ENCODE peak calls at places on chromosomes 11 and 22, in six cellular contexts. Z, S, R, M, B and D are unnamed samples.

GRCh38 chr11:57800444-57801184 is 39.0 kb downstream of the CTNND1 start:
- DNase-seq in R (no peak), Z (peak; percentile 76), B (peak; percentile 77), M (peak; percentile 90), S (no peak), D (peak; percentile 84)

GRCh38 chr11:59822989-59823566 is 12.5 kb upstream of the MRPL16 start:
- DNase-seq in S (no peak), R (peak; percentile 20), B (peak; percentile 66), M (peak; percentile 49), Z (peak; percentile 57), D (peak; percentile 79)

GRCh38 chr11:117936973-117937372 is 7.8 kb upstream of the TMPRSS13 start:
- DNase-seq in R (no peak), Z (no peak), M (no peak), B (no peak), S (no peak), D (no peak)

GRCh38 chr11:15944460-15944859 is 411.9 kb downstream of the SOX6 start:
- DNase-seq in R (no peak), B (no peak), Z (no peak), S (no peak), M (no peak), D (peak; percentile 10)

GRCh38 chr11:118757881-118758399 is 33.0 kb downstream of the DDX6 start:
- DNase-seq in M (no peak), S (peak; percentile 61), R (no peak), Z (no peak), B (no peak), D (no peak)

GRCh38 chr22:19446603-19447387 is 716 bp downstream of the C22orf39 start:
- DNase-seq in R (no peak), S (no peak), M (no peak), Z (no peak), B (no peak), D (peak; percentile 7)

GRCh38 chr22:44369916-44370804 is 57.4 kb upstream of the SHISAL1 start:
- DNase-seq in S (peak; percentile 74), R (no peak), M (no peak), B (no peak), Z (no peak), D (no peak)

GRCh38 chr11:134207538-134208239 is 16.1 kb downstream of the NCAPD3 start:
- DNase-seq in B (no peak), S (no peak), R (no peak), Z (peak; percentile 14), M (no peak), D (peak; percentile 36)

GRCh38 chr11:5564259-5565019 is 16.1 kb upstream of the OR52H1 start:
- DNase-seq in M (peak; percentile 78), R (no peak), S (no peak), Z (peak; percentile 2), B (peak; percentile 10), D (peak; percentile 17)

GRCh38 chr22:39266398-39267030 is 21.7 kb upstream of the PDGFB start:
- DNase-seq in Z (peak; percentile 51), R (no peak), S (no peak), B (no peak), M (no peak), D (peak; percentile 47)

GRCh38 chr11:12745787-12746186 is 71.6 kb downstream of the TEAD1 start:
- DNase-seq in S (no peak), B (no peak), M (no peak), Z (no peak), R (no peak), D (no peak)

GRCh38 chr22:19942071-19942885 is 660 bp upstream of the TXNRD2 start:
- DNase-seq in Z (peak; percentile 71), R (peak; percentile 55), B (peak; percentile 26), M (peak; percentile 34), S (peak; percentile 78), D (peak; percentile 78)

GRCh38 chr22:23501244-23501643 is 78.8 kb downstream of the IGLL1 start:
- DNase-seq in R (no peak), B (no peak), S (peak; percentile 39), Z (no peak), M (peak; percentile 45), D (no peak)

GRCh38 chr11:111177037-111177988 is 68.2 kb upstream of the POU2AF2 start:
- DNase-seq in S (no peak), B (no peak), M (no peak), Z (no peak), R (no peak), D (no peak)

GRCh38 chr11:16926868-16927267 is 87.3 kb downstream of the PLEKHA7 start:
- DNase-seq in R (no peak), B (no peak), M (no peak), S (no peak), Z (no peak), D (no peak)

GRCh38 chr11:104858882-104859735 is 39.2 kb downstream of the CASP12 start:
- DNase-seq in R (no peak), B (no peak), S (peak; percentile 83), M (no peak), Z (peak; percentile 17), D (no peak)

GRCh38 chr22:25736378-25737011 is 5.5 kb upstream of the MYO18B start:
- DNase-seq in B (no peak), R (no peak), M (no peak), Z (no peak), S (no peak), D (no peak)

GRCh38 chr11:29282088-29282487 is 734.7 kb downstream of the KCNA4 start:
- DNase-seq in M (peak; percentile 86), R (peak; percentile 74), S (no peak), Z (peak; percentile 96), B (peak; percentile 96), D (peak; percentile 88)

GRCh38 chr11:75786101-75786736 is 17.6 kb downstream of the DGAT2 start:
- DNase-seq in B (no peak), R (no peak), S (no peak), Z (no peak), M (no peak), D (no peak)